ENCODE peak calls at places on chromosomes 3 and 15, in nine cellular contexts. Z is sigmoid colon, N is transverse colon, S is suprapubic skin, J is K562, Q is SK-N-SH, K is GM12878, D is stomach, O is HepG2. P is an unnamed sample.

GRCh38 chr3:143865302-143865701 is 17.0 kb upstream of the SLC9A9 start:
- DNase-seq in S (no peak), O (no peak), D (no peak), N (no peak), Q (no peak), J (no peak), Z (no peak), K (no peak), P (no peak)

GRCh38 chr3:58800940-58801339 is 134.4 kb upstream of the FAM3D start:
- DNase-seq in Q (no peak), S (no peak), K (no peak), J (no peak), O (no peak), N (no peak), Z (no peak), D (no peak), P (no peak)

GRCh38 chr3:67863869-67864268 is 209.5 kb upstream of the SUCLG2 start:
- DNase-seq in K (no peak), J (no peak), N (no peak), Q (peak), D (no peak), Z (no peak), O (peak), S (no peak), P (no peak)

GRCh38 chr15:77527164-77527778 is 105.4 kb downstream of the LINGO1 start:
- DNase-seq in K (no peak), D (peak), Z (peak), N (no peak), Q (peak), J (peak), S (peak), O (peak), P (no peak)

GRCh38 chr15:79296583-79296982 is 14.1 kb downstream of the ANKRD34C start:
- DNase-seq in Q (no peak), S (no peak), D (no peak), N (no peak), O (no peak), K (no peak), J (no peak), Z (no peak), P (no peak)

GRCh38 chr15:47374222-47374621 is 343.1 kb upstream of the SEMA6D start:
- DNase-seq in K (no peak), J (no peak), O (no peak), Z (no peak), D (no peak), N (no peak), Q (no peak), S (no peak), P (no peak)

GRCh38 chr3:129007792-129008191 is 6.7 kb downstream of the EFCC1 start:
- DNase-seq in S (no peak), O (no peak), K (no peak), Z (peak), Q (no peak), J (no peak), N (no peak), D (no peak), P (no peak)

GRCh38 chr3:182212479-182213076 is 500.9 kb downstream of the SOX2 start:
- DNase-seq in O (peak), Z (no peak), K (no peak), S (no peak), J (no peak), D (peak), Q (peak), N (no peak), P (no peak)

GRCh38 chr3:141260131-141260927 is 28.7 kb downstream of the PXYLP1 start:
- DNase-seq in O (no peak), S (no peak), Q (no peak), J (no peak), Z (no peak), D (no peak), N (no peak), K (no peak), P (no peak)

GRCh38 chr15:58546635-58547627 is 115.1 kb downstream of the LIPC start:
- DNase-seq in D (peak), Z (no peak), J (peak), K (no peak), O (peak), S (no peak), N (no peak), Q (peak), P (no peak)

GRCh38 chr3:163915279-163915678 is 1163.0 kb downstream of the SI start:
- DNase-seq in D (no peak), S (no peak), Q (no peak), J (no peak), Z (no peak), N (no peak), O (no peak), K (no peak), P (no peak)

GRCh38 chr3:109191431-109191830 is 54.9 kb downstream of the C3orf85 start:
- DNase-seq in K (no peak), Z (no peak), D (no peak), S (no peak), Q (no peak), N (no peak), O (no peak), J (no peak), P (no peak)

GRCh38 chr15:35764661-35765519 is 218.9 kb upstream of the DPH6 start:
- DNase-seq in Q (no peak), D (no peak), O (peak), N (no peak), K (no peak), J (no peak), S (no peak), Z (no peak), P (no peak)

GRCh38 chr3:128187495-128187894 is 34.2 kb downstream of the EEFSEC start:
- DNase-seq in Q (no peak), N (no peak), O (no peak), Z (no peak), J (no peak), K (no peak), S (no peak), D (no peak), P (no peak)

GRCh38 chr15:69535101-69535638 is 82.6 kb downstream of the RPLP1 start:
- DNase-seq in S (no peak), N (no peak), O (no peak), K (no peak), D (no peak), Q (no peak), J (no peak), Z (no peak), P (no peak)

GRCh38 chr15:31344824-31345605 is 18.4 kb downstream of the KLF13 start:
- DNase-seq in J (no peak), Q (peak), D (no peak), S (peak), O (no peak), Z (no peak), N (peak), K (no peak), P (no peak)

GRCh38 chr15:35874260-35874905 is 328.4 kb upstream of the DPH6 start:
- DNase-seq in S (no peak), K (no peak), J (no peak), D (no peak), Z (no peak), Q (no peak), O (no peak), N (no peak), P (no peak)

GRCh38 chr3:190382082-190382481 is 5.9 kb upstream of the CLDN16 start:
- DNase-seq in N (no peak), K (no peak), Q (no peak), O (no peak), D (no peak), Z (no peak), J (no peak), S (no peak), P (no peak)

GRCh38 chr15:65054333-65055200 is 9.4 kb downstream of the SLC51B start:
- DNase-seq in N (peak), Q (peak), S (peak), J (peak), O (peak), K (no peak), Z (peak), D (peak), P (peak)

GRCh38 chr3:90184861-90185260 is 1077.4 kb downstream of the EPHA3 start:
- DNase-seq in Q (no peak), K (no peak), O (no peak), Z (no peak), D (no peak), N (no peak), J (no peak), S (no peak), P (no peak)

GRCh38 chr15:35958021-35958420 is 412.1 kb upstream of the DPH6 start:
- DNase-seq in D (no peak), Z (no peak), S (no peak), O (no peak), N (no peak), J (no peak), Q (peak), K (no peak), P (no peak)

GRCh38 chr3:42012378-42012934 is 50.6 kb upstream of the ULK4 start:
- DNase-seq in D (no peak), Q (no peak), O (no peak), Z (no peak), N (no peak), S (no peak), J (no peak), K (no peak), P (no peak)
- H3K27ac ChIP-seq in D (peak), Q (no peak), O (no peak), Z (peak), N (peak), S (peak), J (peak), K (peak), P (peak)

GRCh38 chr3:156816794-156817741 is 9.1 kb upstream of the LEKR1 start:
- DNase-seq in K (peak), O (no peak), Q (peak), J (peak), Z (peak), D (peak), S (peak), N (peak), P (peak)
- TF ChIP-seq EP300 in K (peak), O (no peak), Q (no peak), J (no peak), Z (peak), D (peak), S (no peak), N (peak), P (no peak)

DNA sequence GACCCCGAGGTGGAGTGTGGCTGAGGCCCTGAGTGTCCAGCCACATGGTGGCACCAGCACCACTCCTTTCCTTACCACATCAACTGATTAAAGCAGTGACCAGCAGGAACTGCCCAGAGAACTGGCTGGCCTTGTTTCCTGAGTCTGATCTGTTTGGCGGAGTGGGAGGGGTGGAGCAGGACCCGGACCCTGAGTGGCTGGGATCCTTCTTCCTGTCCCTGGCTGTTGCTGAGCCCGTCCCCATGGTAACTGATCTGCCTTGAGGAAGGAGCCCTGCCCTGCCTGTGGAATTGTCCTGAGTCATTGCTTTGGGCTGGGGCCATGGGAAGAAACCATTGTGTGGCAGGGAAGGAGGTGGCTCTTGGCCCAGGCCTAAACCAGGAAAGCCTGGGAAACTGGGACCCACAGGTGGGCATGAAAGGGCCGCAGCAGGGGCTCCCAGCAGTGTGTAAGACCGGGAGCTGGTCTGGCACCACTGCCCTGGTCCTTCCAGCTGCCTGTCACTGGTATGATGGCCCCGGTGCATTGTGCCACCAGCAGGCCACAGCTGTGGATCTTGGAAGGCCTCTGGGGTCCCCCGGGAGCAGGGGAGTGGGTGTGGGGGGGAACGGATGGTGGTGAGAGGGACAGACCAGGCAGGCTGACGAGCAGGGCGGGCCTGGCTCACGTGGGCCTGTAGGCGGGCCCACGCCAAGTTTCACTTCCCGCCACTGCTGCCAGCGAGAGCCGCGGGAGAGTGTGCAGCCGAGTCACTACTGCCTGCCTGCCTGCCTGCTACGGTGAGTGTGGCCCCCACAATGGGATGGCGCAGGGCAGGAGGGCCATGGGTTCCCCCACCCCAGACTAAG is 19.2 kb downstream of the ATRIP start:
- DNase-seq in Q (peak), S (peak), K (no peak), J (peak), Z (peak), O (peak), N (peak), D (peak), P (peak)
- TF ChIP-seq POLR2AphosphoS5 in Q (peak), S (peak), K (peak), J (no peak), Z (peak), O (no peak), N (peak), D (peak), P (peak)

GRCh38 chr3:188390775-188391443 is 237.0 kb downstream of the LPP start:
- DNase-seq in Q (no peak), S (no peak), K (no peak), O (peak), J (no peak), D (no peak), Z (no peak), N (no peak), P (no peak)
- H3K27ac ChIP-seq in Q (no peak), S (peak), K (no peak), O (no peak), J (no peak), D (peak), Z (peak), N (peak), P (peak)

GRCh38 chr15:53193149-53193548 is 403.0 kb upstream of the ONECUT1 start:
- DNase-seq in J (no peak), D (no peak), Z (no peak), K (no peak), N (no peak), Q (no peak), S (no peak), O (peak), P (no peak)
- TF ChIP-seq EP300 in J (no peak), D (no peak), Z (no peak), K (no peak), N (no peak), Q (no peak), S (no peak), O (no peak), P (no peak)